ENCODE peak calls at places on chromosomes 4 and X, in five cellular contexts. A is brain microvascular endothelial cell, Y is lower lobe of right lung, H is BE2C, D is AG09309. B is an unnamed sample.

GRCh38 chrX:14916017-14916674 is 42.9 kb downstream of the MOSPD2 start:
- DNase-seq in D (peak), A (peak), H (peak), Y (no peak), B (no peak)

GRCh38 chrX:138859421-138859820 is 147.9 kb upstream of the FGF13 start:
- DNase-seq in H (no peak), A (no peak), D (no peak), Y (no peak), B (no peak)

GRCh38 chr4:99447079-99447478 is 11.9 kb upstream of the ADH7 start:
- DNase-seq in Y (no peak), H (no peak), D (peak), A (peak), B (no peak)

GRCh38 chr4:92520563-92520962 is 216.8 kb downstream of the GRID2 start:
- DNase-seq in Y (no peak), H (no peak), A (no peak), D (no peak), B (no peak)

GRCh38 chr4:85946821-85947220 is 413.0 kb downstream of the MAPK10 start:
- DNase-seq in H (no peak), Y (no peak), A (no peak), D (no peak), B (no peak)

GRCh38 chr4:142121448-142121847 is 485.1 kb downstream of the IL15 start:
- DNase-seq in D (no peak), A (no peak), Y (no peak), H (no peak), B (no peak)

GRCh38 chrX:7047951-7048350 is 99.6 kb upstream of the STS start:
- DNase-seq in A (no peak), H (no peak), D (no peak), Y (no peak), B (no peak)

GRCh38 chrX:123731258-123731986 is 1.4 kb downstream of the THOC2 start:
- DNase-seq in H (peak), D (no peak), Y (peak), A (peak), B (no peak)

GRCh38 chrX:12956704-12957541 is 18.0 kb upstream of the TMSB4X start:
- DNase-seq in D (no peak), Y (no peak), A (no peak), H (no peak), B (no peak)

GRCh38 chr4:48032721-48033120 is 16.1 kb downstream of the NIPAL1 start:
- DNase-seq in D (no peak), H (no peak), Y (no peak), A (no peak), B (no peak)

GRCh38 chr4:94690851-94691254 is 66.9 kb upstream of the BMPR1B start:
- DNase-seq in A (peak), D (peak), H (no peak), Y (no peak), B (no peak)

GRCh38 chr4:30380404-30380998 is 339.7 kb upstream of the PCDH7 start:
- DNase-seq in D (peak), H (peak), A (peak), Y (no peak), B (peak)

GRCh38 chrX:153474718-153475117 is 4.3 kb upstream of the HAUS7 start:
- DNase-seq in A (no peak), D (no peak), Y (peak), H (no peak), B (no peak)

GRCh38 chrX:118824173-118824782 is 654 bp downstream of the ZCCHC12 start:
- DNase-seq in D (no peak), A (no peak), Y (no peak), H (no peak), B (no peak)

GRCh38 chrX:40143001-40143400 is 45.2 kb upstream of the BCOR start:
- DNase-seq in D (no peak), H (no peak), Y (no peak), A (no peak), B (no peak)

GRCh38 chrX:114134465-114134864 is 449.4 kb upstream of the HTR2C start:
- DNase-seq in D (no peak), Y (no peak), A (no peak), H (no peak), B (no peak)

GRCh38 chrX:69151898-69152297 is 13.4 kb downstream of the PJA1 start:
- DNase-seq in H (no peak), Y (no peak), D (no peak), A (no peak), B (no peak)

GRCh38 chr4:175661437-175661836 is 150.6 kb downstream of the GPM6A start:
- DNase-seq in Y (no peak), D (no peak), A (no peak), H (no peak), B (no peak)

GRCh38 chrX:76538860-76539259 is 111.3 kb downstream of the MAGEE1 start:
- DNase-seq in H (no peak), A (no peak), D (no peak), Y (no peak), B (no peak)

GRCh38 chrX:72683631-72684030 is 30.5 kb downstream of the PHKA1 start:
- DNase-seq in D (no peak), Y (no peak), A (no peak), H (no peak), B (no peak)

GRCh38 chr4:7238300-7238960 is 46.1 kb downstream of the SORCS2 start:
- DNase-seq in Y (no peak), H (peak), A (no peak), D (no peak), B (no peak)

GRCh38 chr4:81426770-81427604 is 44.7 kb downstream of the RASGEF1B start:
- DNase-seq in A (no peak), H (no peak), D (no peak), Y (no peak), B (no peak)

GRCh38 chrX:81206471-81206870 is 4.6 kb downstream of the SH3BGRL start:
- DNase-seq in H (no peak), A (no peak), Y (no peak), D (no peak), B (no peak)

GRCh38 chr4:176949022-176949421 is 156.3 kb upstream of the VEGFC start:
- DNase-seq in H (no peak), Y (no peak), D (peak), A (no peak), B (no peak)

GRCh38 chr4:62014982-62015739 is 815.0 kb downstream of the ADGRL3 start:
- DNase-seq in Y (no peak), A (no peak), H (no peak), D (no peak), B (no peak)

DNA sequence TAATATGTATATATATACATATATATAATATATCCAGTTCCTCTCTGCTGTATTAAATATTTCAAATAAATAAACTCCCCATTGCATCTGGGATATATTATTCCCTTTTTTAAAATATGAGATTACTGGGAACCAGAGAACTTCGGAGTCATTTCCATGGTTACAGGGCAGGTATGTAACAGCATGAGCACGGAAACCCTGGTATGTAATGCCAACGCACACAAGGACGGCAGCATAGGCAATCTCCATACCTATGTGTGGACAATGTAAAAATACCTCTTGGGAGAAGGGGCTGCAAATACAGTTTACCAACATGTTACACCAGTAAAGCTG is 62.8 kb downstream of the NUDT10 start:
- DNase-seq in A (no peak), Y (no peak), D (no peak), H (no peak), B (no peak)
- H3K4me3 ChIP-seq in A (no peak), Y (peak), D (no peak), H (peak), B (no peak)

GRCh38 chrX:48852857-48853256 is 17.4 kb upstream of the PCSK1N start:
- DNase-seq in H (no peak), D (no peak), A (no peak), Y (no peak), B (no peak)

GRCh38 chrX:48854898-48855297 is 19.5 kb upstream of the PCSK1N start:
- DNase-seq in H (no peak), D (no peak), Y (no peak), A (no peak), B (no peak)
- TF ChIP-seq CTCF in H (peak), D (peak), Y (no peak), A (peak), B (peak)

DNA sequence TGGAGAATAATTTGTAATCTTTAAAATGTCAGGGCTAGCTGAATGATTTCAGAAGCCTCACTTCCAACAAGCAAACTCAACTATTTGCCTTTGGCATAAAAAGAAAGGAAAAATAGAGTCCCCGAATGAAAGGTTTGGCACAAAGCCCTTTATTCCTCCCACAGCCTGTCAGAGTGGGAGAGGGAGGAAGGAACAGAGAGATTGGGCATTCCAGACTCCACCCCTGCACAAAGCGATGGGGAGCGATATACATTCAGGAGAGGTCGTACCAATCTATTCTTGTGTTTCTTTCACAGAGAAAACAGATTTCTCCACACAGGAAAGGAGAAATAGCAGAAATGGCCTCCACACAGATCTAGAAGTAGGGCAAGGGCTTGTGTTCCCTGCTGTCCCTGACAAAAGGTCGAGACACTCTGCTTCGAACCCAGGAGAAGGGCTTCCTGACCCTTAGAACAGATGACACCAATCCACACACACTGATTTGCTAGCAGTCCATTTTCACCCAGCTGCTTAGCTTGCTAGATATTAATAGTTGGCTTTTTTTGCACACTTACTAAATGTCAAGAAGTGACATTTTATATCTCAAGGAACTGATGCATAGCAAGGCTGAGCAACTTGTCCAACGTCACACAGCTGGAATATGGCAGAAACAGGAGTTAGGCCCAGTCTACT is 197.4 kb downstream of the MAML3 start:
- DNase-seq in H (no peak), A (no peak), D (no peak), Y (no peak), B (no peak)
- H3K4me3 ChIP-seq in H (no peak), A (no peak), D (no peak), Y (no peak), B (no peak)

DNA sequence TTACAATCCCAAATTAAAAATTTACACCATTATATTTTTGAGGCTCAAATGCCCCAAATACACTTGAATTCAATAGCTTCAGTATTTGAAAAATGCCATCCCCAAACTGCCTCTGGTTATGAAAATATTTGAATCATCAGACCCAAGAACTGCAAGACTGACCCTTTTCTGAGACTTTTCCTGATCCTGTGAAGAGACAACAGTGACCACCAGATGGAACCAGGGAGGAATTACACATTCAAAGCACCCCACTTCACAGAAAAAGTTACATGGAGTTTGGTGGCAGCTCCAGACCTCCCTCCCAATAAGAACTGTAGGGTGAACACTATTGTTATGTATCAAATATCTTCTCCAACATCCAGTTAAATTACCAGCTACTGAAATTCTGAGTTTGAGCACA is 44.0 kb upstream of the SCD5 start:
- DNase-seq in H (no peak), A (peak), D (no peak), Y (no peak), B (no peak)
- TF ChIP-seq CTCF in H (peak), A (peak), D (peak), Y (peak), B (peak)

GRCh38 chrX:155026727-155027508 is at the start of gene FUNDC2:
- DNase-seq in A (peak), Y (peak), D (peak), H (peak), B (peak)

GRCh38 chrX:155028192-155028591 is 1.5 kb downstream of the FUNDC2 start:
- DNase-seq in H (no peak), A (no peak), Y (no peak), D (no peak), B (no peak)

GRCh38 chrX:155027509-155028066 is 944 bp downstream of the FUNDC2 start:
- DNase-seq in D (peak), A (peak), Y (no peak), H (no peak), B (no peak)

GRCh38 chrX:155023907-155024833 is 1.6 kb upstream of the F8 start:
- DNase-seq in Y (no peak), D (no peak), A (no peak), H (no peak), B (no peak)

GRCh38 chrX:155026420-155026726 is 271 bp upstream of the FUNDC2 start:
- DNase-seq in Y (no peak), H (no peak), A (no peak), D (no peak), B (no peak)
- H3K4me3 ChIP-seq in Y (peak), H (peak), A (peak), D (peak), B (peak)

GRCh38 chrX:46549914-46550313 is 4.7 kb upstream of the ZNF674 start:
- DNase-seq in H (no peak), A (no peak), D (no peak), Y (no peak), B (no peak)

GRCh38 chrX:46547857-46548256 is 2.6 kb upstream of the ZNF674 start:
- DNase-seq in Y (no peak), A (peak), H (no peak), D (peak), B (no peak)

GRCh38 chrX:46543441-46543840 is 1.8 kb downstream of the ZNF674 start:
- DNase-seq in D (no peak), A (no peak), H (no peak), Y (no peak), B (no peak)

DNA sequence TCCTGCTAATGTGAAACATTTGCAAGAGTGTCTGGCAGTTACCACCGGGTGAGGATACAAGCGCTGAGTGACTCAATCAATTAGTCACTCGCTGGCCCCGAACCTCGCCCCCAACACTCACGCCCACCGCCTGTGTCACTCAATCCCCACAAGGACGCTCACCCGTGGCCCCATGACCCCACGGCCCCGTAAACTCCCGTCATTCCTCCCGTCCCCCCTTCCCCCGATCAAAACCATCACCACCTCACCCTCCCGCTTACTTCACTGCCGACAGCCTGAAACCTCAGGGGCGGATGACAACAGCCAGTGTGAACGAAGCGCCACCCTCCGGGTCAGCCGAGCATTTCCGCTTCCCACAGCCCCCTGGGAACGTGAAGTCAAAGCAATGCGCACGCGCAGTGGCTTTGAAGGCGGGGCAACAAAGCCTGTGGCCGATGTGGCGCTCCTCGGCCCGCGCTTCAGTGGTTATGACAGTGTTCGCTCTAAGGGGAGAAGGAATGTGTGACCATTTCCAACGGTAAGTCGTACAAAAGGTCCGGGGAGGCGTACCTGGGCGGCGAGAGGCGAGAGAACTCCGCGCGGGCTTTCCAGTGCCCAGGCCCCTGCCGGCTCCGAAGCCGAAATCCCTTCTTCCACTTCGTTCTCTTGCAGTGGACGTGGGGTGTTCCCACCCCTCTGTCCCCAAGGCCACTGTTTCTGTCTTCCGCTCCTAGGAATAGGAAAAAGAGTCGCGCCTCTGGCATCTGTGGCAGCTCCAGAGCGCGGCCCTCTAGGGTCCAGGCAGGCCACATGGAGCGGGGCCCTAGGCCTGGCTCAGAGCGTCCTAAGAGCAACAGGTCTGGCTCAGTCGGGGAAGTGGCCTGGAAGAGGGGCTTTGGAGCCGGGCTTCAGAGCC is at the start of gene ZNF674:
- DNase-seq in Y (peak), A (peak), H (peak), D (peak), B (peak)
- TF ChIP-seq CTCF in Y (peak), A (no peak), H (peak), D (peak), B (peak)

GRCh38 chrX:54482839-54483593 is 13.0 kb downstream of the FGD1 start:
- DNase-seq in Y (no peak), A (no peak), H (peak), D (no peak), B (no peak)
- H3K4me3 ChIP-seq in Y (peak), A (no peak), H (no peak), D (no peak), B (no peak)

GRCh38 chr4:54378461-54378860 is 149.4 kb downstream of the PDGFRA start:
- DNase-seq in D (no peak), A (peak), H (no peak), Y (no peak), B (no peak)
- TF ChIP-seq CTCF in D (no peak), A (no peak), H (no peak), Y (no peak), B (no peak)

B was measured in GM12864.